ENCODE peak calls at places on chromosomes 7 and 10, in ten cellular contexts. X, N, D, T, B, L, A, R, U and M are unnamed samples.

GRCh38 chr7:70238171-70238575 is 639.9 kb downstream of the AUTS2 start:
- DNase-seq in T (no peak), L (no peak), X (no peak), A (no peak), B (no peak), U (peak), D (no peak), R (no peak), N (no peak), M (no peak)

GRCh38 chr10:17873946-17874345 is 64.8 kb downstream of the MRC1 start:
- DNase-seq in B (no peak), A (no peak), D (no peak), L (no peak), N (no peak), X (no peak), U (no peak), T (no peak), R (no peak), M (no peak)

GRCh38 chr10:5775705-5776104 is 37.5 kb downstream of the GDI2 start:
- DNase-seq in N (peak), D (no peak), A (peak), T (no peak), U (no peak), X (no peak), L (peak), B (peak), R (peak), M (no peak)

GRCh38 chr7:27123477-27124053 is 7.0 kb downstream of the HOXA4 start:
- DNase-seq in A (no peak), L (no peak), N (no peak), X (no peak), R (no peak), D (no peak), U (no peak), T (no peak), B (no peak), M (no peak)

GRCh38 chr10:89516149-89516832 is 19.1 kb downstream of the SLC16A12 start:
- DNase-seq in R (no peak), L (no peak), X (peak), U (no peak), B (no peak), D (no peak), A (no peak), T (no peak), N (no peak), M (peak)

GRCh38 chr10:4194231-4194630 is 409.2 kb upstream of the KLF6 start:
- DNase-seq in T (no peak), R (no peak), N (no peak), L (no peak), X (peak), U (no peak), D (no peak), A (no peak), B (no peak), M (no peak)

GRCh38 chr10:48568131-48568530 is 36.7 kb downstream of the ARHGAP22 start:
- DNase-seq in X (no peak), D (no peak), A (no peak), R (no peak), T (peak), L (no peak), U (no peak), N (no peak), B (no peak), M (no peak)

GRCh38 chr7:87028636-87029035 is 30.8 kb downstream of the ELAPOR2 start:
- DNase-seq in R (no peak), X (no peak), T (no peak), L (no peak), B (no peak), A (no peak), D (no peak), U (no peak), N (no peak), M (no peak)

GRCh38 chr7:125462615-125463014 is 533.0 kb upstream of the POT1 start:
- DNase-seq in X (no peak), B (no peak), L (no peak), T (no peak), N (no peak), D (no peak), R (no peak), A (no peak), U (no peak), M (no peak)

GRCh38 chr7:73739387-73739767 is 775 bp upstream of the ABHD11 start:
- DNase-seq in X (no peak), D (no peak), R (no peak), T (no peak), A (no peak), N (no peak), B (no peak), L (no peak), U (no peak), M (no peak)

GRCh38 chr10:36280396-36280795 is 638.3 kb upstream of the FZD8 start:
- DNase-seq in L (no peak), B (no peak), D (no peak), N (no peak), A (no peak), R (no peak), X (peak), U (no peak), T (no peak), M (no peak)

GRCh38 chr7:26117142-26117807 is 34.7 kb upstream of the NFE2L3 start:
- DNase-seq in U (peak), X (no peak), T (peak), A (no peak), B (no peak), L (no peak), N (no peak), R (no peak), D (no peak), M (no peak)

GRCh38 chr7:33905389-33906032 is at the start of gene BMPER:
- DNase-seq in B (no peak), T (peak), L (no peak), U (peak), D (peak), X (peak), N (no peak), R (no peak), A (peak), M (no peak)

GRCh38 chr7:128734777-128735342 is 4.3 kb upstream of the CALU start:
- DNase-seq in N (no peak), L (no peak), D (no peak), R (no peak), B (no peak), A (no peak), X (no peak), T (no peak), U (no peak), M (no peak)

GRCh38 chr7:630539-630938 is 96.0 kb upstream of the DNAAF5 start:
- DNase-seq in L (no peak), D (no peak), X (no peak), N (no peak), B (no peak), U (no peak), R (no peak), A (no peak), T (no peak), M (no peak)

GRCh38 chr10:75211007-75211735 is 575 bp downstream of the VDAC2 start:
- DNase-seq in D (peak), A (peak), T (no peak), B (peak), N (no peak), L (no peak), R (no peak), X (peak), U (peak), M (no peak)

GRCh38 chr7:101677421-101678137 is 48.5 kb upstream of the MYL10 start:
- DNase-seq in B (no peak), L (no peak), X (peak), T (no peak), A (no peak), U (no peak), R (no peak), N (no peak), D (no peak), M (no peak)

GRCh38 chr7:43195768-43196167 is 83.3 kb downstream of the HECW1 start:
- DNase-seq in T (no peak), D (no peak), N (no peak), B (no peak), X (no peak), R (no peak), L (no peak), U (no peak), A (no peak), M (no peak)

GRCh38 chr7:95609277-95609971 is 13.1 kb upstream of the PDK4 start:
- DNase-seq in L (no peak), A (peak), U (no peak), D (no peak), N (no peak), X (peak), B (no peak), R (no peak), T (no peak), M (peak)

GRCh38 chr10:4213441-4213840 is 428.4 kb upstream of the KLF6 start:
- DNase-seq in R (no peak), B (no peak), D (no peak), A (no peak), U (no peak), L (no peak), N (no peak), T (no peak), X (peak), M (no peak)

GRCh38 chr10:101695404-101695732 is 398 bp upstream of the FBXW4 start:
- DNase-seq in D (no peak), R (no peak), T (no peak), U (no peak), N (no peak), A (no peak), L (no peak), B (no peak), X (no peak), M (no peak)

GRCh38 chr10:95792874-95793285 is 36.9 kb downstream of the ENTPD1 start:
- DNase-seq in L (no peak), A (no peak), N (no peak), R (no peak), D (no peak), X (peak), T (no peak), U (no peak), B (no peak), M (peak)

GRCh38 chr7:140639366-140640053 is 1.1 kb downstream of the DENND2A start:
- DNase-seq in N (no peak), A (no peak), D (no peak), B (no peak), T (no peak), U (no peak), R (no peak), L (no peak), X (peak), M (peak)

GRCh38 chr7:2929321-2930201 is 85.5 kb upstream of the GNA12 start:
- DNase-seq in A (no peak), R (no peak), L (no peak), U (no peak), B (no peak), N (no peak), D (no peak), T (peak), X (no peak), M (no peak)